ENCODE peak calls at places on chromosomes 5 and 9, in six cellular contexts. X is AG04450, K is left lung, Y is neural crest cell, U is kidney, N is stomach. I is an unnamed sample.

GRCh38 chr9:137665697-137666504 is 47.1 kb downstream of the EHMT1 start:
- DNase-seq in N (no peak), X (no peak), K (no peak), Y (peak; percentile 36), U (peak; percentile 75), I (no peak)

GRCh38 chr5:133112026-133112660 is 60.3 kb downstream of the HSPA4 start:
- DNase-seq in Y (no peak), N (no peak), K (no peak), U (no peak), X (no peak), I (no peak)

GRCh38 chr5:107337281-107337680 is 333.5 kb downstream of the EFNA5 start:
- DNase-seq in Y (no peak), X (no peak), K (no peak), U (no peak), N (no peak), I (no peak)

GRCh38 chr9:138082918-138083636 is 205.5 kb downstream of the CACNA1B start:
- DNase-seq in U (peak; percentile 24), X (no peak), K (peak; percentile 37), N (peak; percentile 10), Y (no peak), I (no peak)

GRCh38 chr5:59299006-59299405 is 594.5 kb downstream of the PDE4D start:
- DNase-seq in X (no peak), N (no peak), K (no peak), U (no peak), Y (no peak), I (no peak)

GRCh38 chr9:128317629-128318028 is 4.6 kb downstream of the TRUB2 start:
- DNase-seq in X (no peak), U (no peak), K (no peak), Y (no peak), N (no peak), I (no peak)

GRCh38 chr9:93081081-93081529 is 14.9 kb upstream of the CARD19 start:
- DNase-seq in Y (no peak), N (no peak), X (no peak), K (no peak), U (peak; percentile 31), I (no peak)

GRCh38 chr9:4491621-4491975 is 1.3 kb downstream of the SLC1A1 start:
- DNase-seq in Y (no peak), X (no peak), K (no peak), N (peak; percentile 31), U (no peak), I (no peak)

GRCh38 chr9:20732118-20732517 is 48.1 kb downstream of the FOCAD start:
- DNase-seq in Y (no peak), N (no peak), X (no peak), U (no peak), K (no peak), I (peak; percentile 83)

GRCh38 chr5:52776116-52776515 is 11.6 kb upstream of the ITGA1 start:
- DNase-seq in U (no peak), N (no peak), K (no peak), X (no peak), Y (no peak), I (no peak)

GRCh38 chr5:34543687-34544086 is 112.4 kb upstream of the RAI14 start:
- DNase-seq in Y (no peak), U (no peak), X (no peak), K (no peak), N (no peak), I (no peak)
- TF ChIP-seq CTCF in Y (no peak), U (no peak), X (no peak), K (no peak), N (no peak), I (no peak)

GRCh38 chr9:123940721-123941534 is 11.0 kb upstream of the DENND1A start:
- DNase-seq in Y (no peak), K (no peak), N (no peak), X (no peak), U (no peak), I (no peak)
- TF ChIP-seq CTCF in Y (no peak), K (no peak), N (no peak), X (peak; percentile 15), U (no peak), I (peak; percentile 24)

GRCh38 chr9:6079386-6079785 is 64.0 kb upstream of the RANBP6 start:
- DNase-seq in X (no peak), U (no peak), Y (no peak), N (no peak), K (no peak), I (no peak)
- TF ChIP-seq CTCF in X (no peak), U (no peak), Y (no peak), N (no peak), K (no peak), I (no peak)

GRCh38 chr9:76905984-76906861 is at the start of gene PRUNE2:
- DNase-seq in X (peak; percentile 43), Y (peak; percentile 81), K (peak; percentile 90), N (peak; percentile 52), U (peak; percentile 92), I (peak; percentile 3)
- TF ChIP-seq CTCF in X (no peak), Y (no peak), K (no peak), N (no peak), U (no peak), I (no peak)

GRCh38 chr5:123483446-123484077 is 28.4 kb upstream of the CSNK1G3 start:
- DNase-seq in Y (no peak), N (no peak), X (no peak), U (no peak), K (no peak), I (no peak)

GRCh38 chr5:123487298-123487697 is 24.7 kb upstream of the CSNK1G3 start:
- DNase-seq in K (no peak), X (peak; percentile 6), Y (no peak), N (no peak), U (no peak), I (no peak)

GRCh38 chr5:123490974-123491373 is 21.0 kb upstream of the CSNK1G3 start:
- DNase-seq in K (no peak), U (no peak), N (no peak), X (no peak), Y (no peak), I (no peak)

GRCh38 chr5:123482258-123482657 is 29.7 kb upstream of the CSNK1G3 start:
- DNase-seq in Y (no peak), U (no peak), N (no peak), X (no peak), K (no peak), I (no peak)

DNA sequence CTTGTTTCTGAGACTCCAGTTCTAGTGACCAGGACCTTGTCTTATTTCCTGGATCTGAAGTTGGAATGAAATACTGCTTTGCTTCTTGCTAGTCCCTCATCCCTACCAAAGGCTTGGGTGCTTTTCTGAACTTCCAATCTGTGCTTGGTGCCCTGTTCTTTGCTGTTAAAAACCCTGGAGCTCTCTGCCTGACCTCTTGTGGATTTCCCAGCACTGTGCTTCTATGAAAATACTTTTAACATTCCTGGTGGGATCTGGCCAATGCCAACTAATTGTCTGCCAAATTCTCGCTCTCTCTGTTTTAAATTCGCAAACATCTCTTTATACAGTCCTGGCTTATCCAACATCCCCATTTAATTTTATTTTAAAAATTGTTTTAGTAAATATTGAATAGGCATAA is 26.7 kb upstream of the CSNK1G3 start:
- DNase-seq in U (no peak), X (no peak), Y (no peak), N (no peak), K (no peak), I (no peak)
- TF ChIP-seq CTCF in U (no peak), X (no peak), Y (no peak), N (no peak), K (no peak), I (no peak)

I was measured in HFFc6.